ENCODE peak calls at places on chromosomes 12 and 14, in eight cellular contexts. One of them, this sample, is unnamed.

GRCh38 chr12:1776139-1776975 is 44.0 kb upstream of the LRTM2 start:
- DNase-seq in Calu3: no peak
- DNase-seq in activated T-cell treated with anti-CD3 and anti-CD28 coated beads for 1 hour: no peak
- DNase-seq in astrocyte: peak; percentile 78
- DNase-seq in nephron progenitor cell: no peak
- DNase-seq in stimulated activated CD8-positive, alpha-beta memory T cell treated with anti-CD3 and anti-CD28 coated beads, Interleukin-2, amount 100 ng/mL, for 1 hour: no peak
- DNase-seq in AML-193: no peak
- DNase-seq in ecto neural progenitor cell: no peak
- DNase-seq in this sample: no peak

GRCh38 chr12:90024261-90024660 is 315.6 kb upstream of the ATP2B1 start:
- DNase-seq in nephron progenitor cell: no peak
- DNase-seq in astrocyte: no peak
- DNase-seq in Calu3: no peak
- DNase-seq in activated T-cell treated with anti-CD3 and anti-CD28 coated beads for 1 hour: no peak
- DNase-seq in ecto neural progenitor cell: no peak
- DNase-seq in stimulated activated CD8-positive, alpha-beta memory T cell treated with anti-CD3 and anti-CD28 coated beads, Interleukin-2, amount 100 ng/mL, for 1 hour: no peak
- DNase-seq in AML-193: no peak
- DNase-seq in this sample: no peak

GRCh38 chr14:53144244-53144643 is 8.9 kb downstream of the DDHD1 start:
- DNase-seq in stimulated activated CD8-positive, alpha-beta memory T cell treated with anti-CD3 and anti-CD28 coated beads, Interleukin-2, amount 100 ng/mL, for 1 hour: no peak
- DNase-seq in nephron progenitor cell: no peak
- DNase-seq in Calu3: no peak
- DNase-seq in activated T-cell treated with anti-CD3 and anti-CD28 coated beads for 1 hour: no peak
- DNase-seq in astrocyte: no peak
- DNase-seq in AML-193: no peak
- DNase-seq in ecto neural progenitor cell: no peak
- DNase-seq in this sample: no peak

GRCh38 chr12:29160230-29160629 is 11.2 kb downstream of the FAR2 start:
- DNase-seq in AML-193: peak; percentile 68
- DNase-seq in activated T-cell treated with anti-CD3 and anti-CD28 coated beads for 1 hour: no peak
- DNase-seq in astrocyte: no peak
- DNase-seq in stimulated activated CD8-positive, alpha-beta memory T cell treated with anti-CD3 and anti-CD28 coated beads, Interleukin-2, amount 100 ng/mL, for 1 hour: no peak
- DNase-seq in nephron progenitor cell: no peak
- DNase-seq in ecto neural progenitor cell: no peak
- DNase-seq in Calu3: no peak
- DNase-seq in this sample: no peak

GRCh38 chr12:105933671-105934665 is 204.8 kb downstream of the NUAK1 start:
- DNase-seq in astrocyte: peak; percentile 99
- DNase-seq in ecto neural progenitor cell: peak; percentile 40
- DNase-seq in Calu3: no peak
- DNase-seq in activated T-cell treated with anti-CD3 and anti-CD28 coated beads for 1 hour: no peak
- DNase-seq in AML-193: no peak
- DNase-seq in stimulated activated CD8-positive, alpha-beta memory T cell treated with anti-CD3 and anti-CD28 coated beads, Interleukin-2, amount 100 ng/mL, for 1 hour: no peak
- DNase-seq in nephron progenitor cell: no peak
- DNase-seq in this sample: no peak

GRCh38 chr14:103033744-103034143 is 23.6 kb downstream of the CDC42BPB start:
- DNase-seq in nephron progenitor cell: no peak
- DNase-seq in Calu3: no peak
- DNase-seq in activated T-cell treated with anti-CD3 and anti-CD28 coated beads for 1 hour: no peak
- DNase-seq in ecto neural progenitor cell: no peak
- DNase-seq in stimulated activated CD8-positive, alpha-beta memory T cell treated with anti-CD3 and anti-CD28 coated beads, Interleukin-2, amount 100 ng/mL, for 1 hour: no peak
- DNase-seq in astrocyte: no peak
- DNase-seq in AML-193: no peak
- DNase-seq in this sample: no peak

GRCh38 chr12:43044241-43044640 is 454.7 kb upstream of the PRICKLE1 start:
- DNase-seq in Calu3: no peak
- DNase-seq in stimulated activated CD8-positive, alpha-beta memory T cell treated with anti-CD3 and anti-CD28 coated beads, Interleukin-2, amount 100 ng/mL, for 1 hour: no peak
- DNase-seq in nephron progenitor cell: no peak
- DNase-seq in AML-193: no peak
- DNase-seq in astrocyte: no peak
- DNase-seq in activated T-cell treated with anti-CD3 and anti-CD28 coated beads for 1 hour: no peak
- DNase-seq in ecto neural progenitor cell: no peak
- DNase-seq in this sample: no peak

GRCh38 chr12:108967869-108968540 is 52.9 kb downstream of the SVOP start:
- DNase-seq in activated T-cell treated with anti-CD3 and anti-CD28 coated beads for 1 hour: no peak
- DNase-seq in Calu3: no peak
- DNase-seq in astrocyte: no peak
- DNase-seq in nephron progenitor cell: no peak
- DNase-seq in AML-193: peak; percentile 13
- DNase-seq in ecto neural progenitor cell: no peak
- DNase-seq in stimulated activated CD8-positive, alpha-beta memory T cell treated with anti-CD3 and anti-CD28 coated beads, Interleukin-2, amount 100 ng/mL, for 1 hour: no peak
- DNase-seq in this sample: no peak

GRCh38 chr14:23057757-23058653 is 685 bp upstream of the CDH24 start:
- DNase-seq in astrocyte: peak; percentile 58
- DNase-seq in ecto neural progenitor cell: peak; percentile 94
- DNase-seq in stimulated activated CD8-positive, alpha-beta memory T cell treated with anti-CD3 and anti-CD28 coated beads, Interleukin-2, amount 100 ng/mL, for 1 hour: peak; percentile 78
- DNase-seq in Calu3: peak; percentile 94
- DNase-seq in AML-193: no peak
- DNase-seq in activated T-cell treated with anti-CD3 and anti-CD28 coated beads for 1 hour: peak; percentile 86
- DNase-seq in nephron progenitor cell: peak; percentile 95
- DNase-seq in this sample: peak; percentile 96

GRCh38 chr12:75364918-75365317 is 26.0 kb upstream of the GLIPR1L2 start:
- DNase-seq in ecto neural progenitor cell: no peak
- DNase-seq in AML-193: peak; percentile 79
- DNase-seq in nephron progenitor cell: no peak
- DNase-seq in stimulated activated CD8-positive, alpha-beta memory T cell treated with anti-CD3 and anti-CD28 coated beads, Interleukin-2, amount 100 ng/mL, for 1 hour: no peak
- DNase-seq in Calu3: no peak
- DNase-seq in activated T-cell treated with anti-CD3 and anti-CD28 coated beads for 1 hour: no peak
- DNase-seq in astrocyte: no peak
- DNase-seq in this sample: no peak

GRCh38 chr12:92140919-92141536 is 4.6 kb downstream of the BTG1 start:
- DNase-seq in stimulated activated CD8-positive, alpha-beta memory T cell treated with anti-CD3 and anti-CD28 coated beads, Interleukin-2, amount 100 ng/mL, for 1 hour: no peak
- DNase-seq in astrocyte: no peak
- DNase-seq in Calu3: no peak
- DNase-seq in nephron progenitor cell: no peak
- DNase-seq in AML-193: peak; percentile 37
- DNase-seq in activated T-cell treated with anti-CD3 and anti-CD28 coated beads for 1 hour: no peak
- DNase-seq in ecto neural progenitor cell: no peak
- DNase-seq in this sample: no peak

GRCh38 chr12:77116277-77116676 is 50.9 kb upstream of the E2F7 start:
- DNase-seq in activated T-cell treated with anti-CD3 and anti-CD28 coated beads for 1 hour: no peak
- DNase-seq in AML-193: no peak
- DNase-seq in astrocyte: peak; percentile 72
- DNase-seq in Calu3: no peak
- DNase-seq in ecto neural progenitor cell: no peak
- DNase-seq in nephron progenitor cell: no peak
- DNase-seq in stimulated activated CD8-positive, alpha-beta memory T cell treated with anti-CD3 and anti-CD28 coated beads, Interleukin-2, amount 100 ng/mL, for 1 hour: no peak
- DNase-seq in this sample: no peak

GRCh38 chr12:43306066-43306465 is 245.9 kb downstream of the ADAMTS20 start:
- DNase-seq in stimulated activated CD8-positive, alpha-beta memory T cell treated with anti-CD3 and anti-CD28 coated beads, Interleukin-2, amount 100 ng/mL, for 1 hour: no peak
- DNase-seq in nephron progenitor cell: no peak
- DNase-seq in ecto neural progenitor cell: no peak
- DNase-seq in activated T-cell treated with anti-CD3 and anti-CD28 coated beads for 1 hour: no peak
- DNase-seq in astrocyte: peak; percentile 98
- DNase-seq in AML-193: peak; percentile 42
- DNase-seq in Calu3: peak; percentile 17
- DNase-seq in this sample: no peak

GRCh38 chr14:42378274-42378673 is 771.6 kb downstream of the LRFN5 start:
- DNase-seq in astrocyte: no peak
- DNase-seq in nephron progenitor cell: no peak
- DNase-seq in activated T-cell treated with anti-CD3 and anti-CD28 coated beads for 1 hour: no peak
- DNase-seq in Calu3: no peak
- DNase-seq in ecto neural progenitor cell: no peak
- DNase-seq in stimulated activated CD8-positive, alpha-beta memory T cell treated with anti-CD3 and anti-CD28 coated beads, Interleukin-2, amount 100 ng/mL, for 1 hour: no peak
- DNase-seq in AML-193: no peak
- DNase-seq in this sample: no peak

GRCh38 chr14:35362911-35363374 is 41.6 kb downstream of the NFKBIA start:
- DNase-seq in nephron progenitor cell: no peak
- DNase-seq in Calu3: no peak
- DNase-seq in astrocyte: peak; percentile 78
- DNase-seq in AML-193: no peak
- DNase-seq in ecto neural progenitor cell: no peak
- DNase-seq in activated T-cell treated with anti-CD3 and anti-CD28 coated beads for 1 hour: no peak
- DNase-seq in stimulated activated CD8-positive, alpha-beta memory T cell treated with anti-CD3 and anti-CD28 coated beads, Interleukin-2, amount 100 ng/mL, for 1 hour: no peak
- DNase-seq in this sample: no peak

GRCh38 chr12:124162151-124163110 is 132.5 kb upstream of the RFLNA start:
- DNase-seq in ecto neural progenitor cell: no peak
- DNase-seq in activated T-cell treated with anti-CD3 and anti-CD28 coated beads for 1 hour: no peak
- DNase-seq in Calu3: no peak
- DNase-seq in AML-193: no peak
- DNase-seq in astrocyte: no peak
- DNase-seq in stimulated activated CD8-positive, alpha-beta memory T cell treated with anti-CD3 and anti-CD28 coated beads, Interleukin-2, amount 100 ng/mL, for 1 hour: no peak
- DNase-seq in nephron progenitor cell: no peak
- DNase-seq in this sample: no peak

GRCh38 chr14:32104803-32105202 is 27.7 kb downstream of the ARHGAP5 start:
- DNase-seq in ecto neural progenitor cell: no peak
- DNase-seq in activated T-cell treated with anti-CD3 and anti-CD28 coated beads for 1 hour: no peak
- DNase-seq in AML-193: no peak
- DNase-seq in Calu3: no peak
- DNase-seq in nephron progenitor cell: no peak
- DNase-seq in stimulated activated CD8-positive, alpha-beta memory T cell treated with anti-CD3 and anti-CD28 coated beads, Interleukin-2, amount 100 ng/mL, for 1 hour: no peak
- DNase-seq in astrocyte: no peak
- DNase-seq in this sample: no peak

GRCh38 chr12:8145754-8146415 is 10.9 kb upstream of the ZNF705A start:
- DNase-seq in nephron progenitor cell: peak; percentile 35
- DNase-seq in ecto neural progenitor cell: peak; percentile 79
- DNase-seq in Calu3: no peak
- DNase-seq in activated T-cell treated with anti-CD3 and anti-CD28 coated beads for 1 hour: no peak
- DNase-seq in AML-193: no peak
- DNase-seq in stimulated activated CD8-positive, alpha-beta memory T cell treated with anti-CD3 and anti-CD28 coated beads, Interleukin-2, amount 100 ng/mL, for 1 hour: no peak
- DNase-seq in astrocyte: peak; percentile 93
- DNase-seq in this sample: no peak

GRCh38 chr12:48924617-48925217 is 575 bp downstream of the FKBP11 start:
- DNase-seq in nephron progenitor cell: peak; percentile 61
- DNase-seq in ecto neural progenitor cell: peak; percentile 71
- DNase-seq in AML-193: peak; percentile 42
- DNase-seq in Calu3: peak; percentile 63
- DNase-seq in stimulated activated CD8-positive, alpha-beta memory T cell treated with anti-CD3 and anti-CD28 coated beads, Interleukin-2, amount 100 ng/mL, for 1 hour: peak; percentile 58
- DNase-seq in activated T-cell treated with anti-CD3 and anti-CD28 coated beads for 1 hour: peak; percentile 68
- DNase-seq in astrocyte: peak; percentile 32
- DNase-seq in this sample: peak; percentile 16

GRCh38 chr14:104882325-104882973 is 17.4 kb downstream of the CEP170B start:
- DNase-seq in Calu3: peak; percentile 82
- DNase-seq in stimulated activated CD8-positive, alpha-beta memory T cell treated with anti-CD3 and anti-CD28 coated beads, Interleukin-2, amount 100 ng/mL, for 1 hour: no peak
- DNase-seq in nephron progenitor cell: peak; percentile 67
- DNase-seq in activated T-cell treated with anti-CD3 and anti-CD28 coated beads for 1 hour: no peak
- DNase-seq in ecto neural progenitor cell: no peak
- DNase-seq in astrocyte: no peak
- DNase-seq in AML-193: no peak
- DNase-seq in this sample: no peak

GRCh38 chr14:25121342-25122129 is 71.6 kb upstream of the STXBP6 start:
- DNase-seq in Calu3: no peak
- DNase-seq in stimulated activated CD8-positive, alpha-beta memory T cell treated with anti-CD3 and anti-CD28 coated beads, Interleukin-2, amount 100 ng/mL, for 1 hour: no peak
- DNase-seq in AML-193: no peak
- DNase-seq in astrocyte: peak; percentile 91
- DNase-seq in nephron progenitor cell: no peak
- DNase-seq in ecto neural progenitor cell: no peak
- DNase-seq in activated T-cell treated with anti-CD3 and anti-CD28 coated beads for 1 hour: no peak
- DNase-seq in this sample: no peak

GRCh38 chr12:32106517-32107366 is at the start of gene BICD1:
- DNase-seq in nephron progenitor cell: peak; percentile 88
- DNase-seq in AML-193: peak; percentile 62
- DNase-seq in astrocyte: peak; percentile 80
- DNase-seq in stimulated activated CD8-positive, alpha-beta memory T cell treated with anti-CD3 and anti-CD28 coated beads, Interleukin-2, amount 100 ng/mL, for 1 hour: peak; percentile 42
- DNase-seq in activated T-cell treated with anti-CD3 and anti-CD28 coated beads for 1 hour: peak; percentile 62
- DNase-seq in Calu3: peak; percentile 89
- DNase-seq in ecto neural progenitor cell: peak; percentile 95
- DNase-seq in this sample: peak; percentile 82

GRCh38 chr12:1928439-1929121 is 10.1 kb upstream of the CACNA2D4 start:
- DNase-seq in ecto neural progenitor cell: peak; percentile 43
- DNase-seq in stimulated activated CD8-positive, alpha-beta memory T cell treated with anti-CD3 and anti-CD28 coated beads, Interleukin-2, amount 100 ng/mL, for 1 hour: no peak
- DNase-seq in Calu3: no peak
- DNase-seq in nephron progenitor cell: no peak
- DNase-seq in AML-193: no peak
- DNase-seq in astrocyte: no peak
- DNase-seq in activated T-cell treated with anti-CD3 and anti-CD28 coated beads for 1 hour: no peak
- DNase-seq in this sample: no peak

GRCh38 chr12:75991753-75992152 is 39.8 kb downstream of the PHLDA1 start:
- DNase-seq in Calu3: no peak
- DNase-seq in stimulated activated CD8-positive, alpha-beta memory T cell treated with anti-CD3 and anti-CD28 coated beads, Interleukin-2, amount 100 ng/mL, for 1 hour: no peak
- DNase-seq in astrocyte: no peak
- DNase-seq in nephron progenitor cell: no peak
- DNase-seq in AML-193: no peak
- DNase-seq in ecto neural progenitor cell: no peak
- DNase-seq in activated T-cell treated with anti-CD3 and anti-CD28 coated beads for 1 hour: no peak
- DNase-seq in this sample: no peak

GRCh38 chr14:55628426-55628825 is 48.4 kb downstream of the KTN1 start:
- DNase-seq in activated T-cell treated with anti-CD3 and anti-CD28 coated beads for 1 hour: no peak
- DNase-seq in nephron progenitor cell: no peak
- DNase-seq in AML-193: no peak
- DNase-seq in Calu3: no peak
- DNase-seq in ecto neural progenitor cell: no peak
- DNase-seq in stimulated activated CD8-positive, alpha-beta memory T cell treated with anti-CD3 and anti-CD28 coated beads, Interleukin-2, amount 100 ng/mL, for 1 hour: no peak
- DNase-seq in astrocyte: no peak
- DNase-seq in this sample: no peak

GRCh38 chr14:102798926-102799325 is 21.7 kb downstream of the TRAF3 start:
- DNase-seq in AML-193: no peak
- DNase-seq in Calu3: no peak
- DNase-seq in activated T-cell treated with anti-CD3 and anti-CD28 coated beads for 1 hour: no peak
- DNase-seq in astrocyte: no peak
- DNase-seq in stimulated activated CD8-positive, alpha-beta memory T cell treated with anti-CD3 and anti-CD28 coated beads, Interleukin-2, amount 100 ng/mL, for 1 hour: no peak
- DNase-seq in nephron progenitor cell: no peak
- DNase-seq in ecto neural progenitor cell: no peak
- DNase-seq in this sample: no peak

GRCh38 chr12:113129664-113130456 is 5.7 kb downstream of the RASAL1 start:
- DNase-seq in AML-193: no peak
- DNase-seq in Calu3: no peak
- DNase-seq in activated T-cell treated with anti-CD3 and anti-CD28 coated beads for 1 hour: no peak
- DNase-seq in astrocyte: no peak
- DNase-seq in nephron progenitor cell: no peak
- DNase-seq in ecto neural progenitor cell: no peak
- DNase-seq in stimulated activated CD8-positive, alpha-beta memory T cell treated with anti-CD3 and anti-CD28 coated beads, Interleukin-2, amount 100 ng/mL, for 1 hour: no peak
- DNase-seq in this sample: no peak

GRCh38 chr12:9223830-9224229 is 15.6 kb upstream of the PZP start:
- DNase-seq in nephron progenitor cell: no peak
- DNase-seq in activated T-cell treated with anti-CD3 and anti-CD28 coated beads for 1 hour: no peak
- DNase-seq in AML-193: no peak
- DNase-seq in Calu3: no peak
- DNase-seq in astrocyte: no peak
- DNase-seq in ecto neural progenitor cell: no peak
- DNase-seq in stimulated activated CD8-positive, alpha-beta memory T cell treated with anti-CD3 and anti-CD28 coated beads, Interleukin-2, amount 100 ng/mL, for 1 hour: no peak
- DNase-seq in this sample: no peak

This sample was measured in neural crest cell.